ENCODE peak calls at places on chromosomes 1 and 21, in seven cellular contexts. A is left ventricle myocardium inferior, K is neural progenitor cell, Q is breast epithelium, E is fibroblast of the aortic adventitia, P is BE2C, C is HL-60. T is an unnamed sample.

GRCh38 chr1:86466986-86467385 is 1.7 kb upstream of the CLCA1 start:
- DNase-seq in A (no peak), K (no peak), Q (no peak), E (peak), P (no peak), C (no peak), T (no peak)

GRCh38 chr21:18147678-18148077 is 97.0 kb upstream of the CHODL start:
- DNase-seq in A (no peak), K (no peak), Q (no peak), E (no peak), P (no peak), C (no peak), T (peak)

GRCh38 chr1:25112400-25112799 is 119.9 kb downstream of the SYF2 start:
- DNase-seq in A (no peak), K (no peak), Q (no peak), E (no peak), P (no peak), C (peak), T (no peak)

GRCh38 chr1:56317722-56318121 is 261.6 kb downstream of the PLPP3 start:
- DNase-seq in A (no peak), K (no peak), Q (no peak), E (no peak), P (no peak), C (no peak), T (no peak)

GRCh38 chr1:47434051-47434842 is 3.6 kb upstream of the FOXD2 start:
- DNase-seq in A (peak), K (peak), Q (peak), E (peak), P (peak), C (peak), T (peak)

GRCh38 chr1:202184750-202185460 is 8.7 kb upstream of the LGR6 start:
- DNase-seq in A (peak), K (peak), Q (peak), E (peak), P (peak), C (peak), T (peak)

GRCh38 chr1:18470650-18471355 is 9.9 kb upstream of the KLHDC7A start:
- DNase-seq in A (no peak), K (no peak), Q (no peak), E (no peak), P (no peak), C (no peak), T (no peak)

GRCh38 chr1:151511636-151512215 is 539 bp downstream of the CGN start:
- DNase-seq in A (no peak), K (peak), Q (peak), E (no peak), P (peak), C (peak), T (no peak)

GRCh38 chr1:36055706-36056105 is 28.2 kb upstream of the TEKT2 start:
- DNase-seq in A (no peak), K (no peak), Q (no peak), E (no peak), P (no peak), C (peak), T (no peak)
- TF ChIP-seq CTCF in A (no peak), K (no peak), Q (no peak), E (no peak), P (no peak), C (no peak), T (no peak)

DNA sequence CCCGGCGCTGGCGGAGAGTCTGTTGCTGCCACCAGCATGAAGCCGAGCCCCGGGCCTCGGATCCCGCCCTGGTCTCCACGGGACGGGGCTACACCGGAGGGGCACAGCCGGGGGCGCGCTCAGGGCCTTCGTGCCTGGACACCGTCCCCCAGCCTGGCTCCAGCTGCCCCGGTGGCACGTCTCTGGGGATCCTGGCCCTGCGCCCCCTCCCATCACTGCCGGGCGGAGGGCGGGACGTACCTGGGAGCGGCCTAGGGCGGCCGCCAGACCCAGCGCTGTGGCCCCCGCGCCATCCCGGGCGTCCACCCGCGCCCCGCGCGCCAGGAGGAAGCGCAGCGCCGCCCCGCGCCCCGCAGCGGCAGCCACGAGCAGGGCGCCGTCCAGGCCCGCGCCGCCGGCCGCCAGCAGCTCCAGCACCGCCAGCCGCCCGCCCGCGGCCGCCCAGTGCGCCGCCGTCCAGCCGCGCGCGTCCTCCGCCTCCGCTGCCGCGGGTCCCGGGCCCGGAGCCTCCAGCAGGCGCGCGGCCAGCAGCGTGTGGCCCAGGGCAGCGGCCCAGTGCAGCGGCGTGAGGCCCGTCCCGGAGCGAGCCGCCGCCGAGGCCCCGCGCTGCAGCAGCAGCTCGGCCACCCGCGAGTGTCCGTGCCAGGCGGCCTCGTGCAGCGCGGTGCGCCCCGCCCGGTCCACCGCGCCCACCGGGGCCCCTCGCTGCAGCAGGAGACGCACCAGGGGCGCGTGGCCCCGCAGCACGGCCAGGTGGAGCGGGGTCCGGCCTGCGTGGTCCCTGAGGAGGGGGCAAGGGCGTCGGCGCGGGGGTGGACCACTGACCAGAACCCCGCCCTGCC is 1.0 kb downstream of the ANKRD65 start:
- DNase-seq in A (no peak), K (peak), Q (no peak), E (no peak), P (no peak), C (no peak), T (no peak)
- H3K4me3 ChIP-seq in A (peak), K (no peak), Q (peak), E (no peak), P (no peak), C (no peak), T (peak)

GRCh38 chr1:59569198-59569597 is 245.6 kb upstream of the HOOK1 start:
- DNase-seq in A (no peak), K (no peak), Q (no peak), E (no peak), P (no peak), C (no peak), T (no peak)

GRCh38 chr1:59570524-59570923 is 244.2 kb upstream of the HOOK1 start:
- DNase-seq in A (no peak), K (no peak), Q (no peak), E (no peak), P (no peak), C (peak), T (peak)

GRCh38 chr1:59564192-59564891 is 250.4 kb upstream of the HOOK1 start:
- DNase-seq in A (no peak), K (no peak), Q (no peak), E (peak), P (no peak), C (no peak), T (no peak)

GRCh38 chr1:59565611-59566410 is 248.9 kb upstream of the HOOK1 start:
- DNase-seq in A (no peak), K (no peak), Q (no peak), E (no peak), P (no peak), C (no peak), T (peak)

DNA sequence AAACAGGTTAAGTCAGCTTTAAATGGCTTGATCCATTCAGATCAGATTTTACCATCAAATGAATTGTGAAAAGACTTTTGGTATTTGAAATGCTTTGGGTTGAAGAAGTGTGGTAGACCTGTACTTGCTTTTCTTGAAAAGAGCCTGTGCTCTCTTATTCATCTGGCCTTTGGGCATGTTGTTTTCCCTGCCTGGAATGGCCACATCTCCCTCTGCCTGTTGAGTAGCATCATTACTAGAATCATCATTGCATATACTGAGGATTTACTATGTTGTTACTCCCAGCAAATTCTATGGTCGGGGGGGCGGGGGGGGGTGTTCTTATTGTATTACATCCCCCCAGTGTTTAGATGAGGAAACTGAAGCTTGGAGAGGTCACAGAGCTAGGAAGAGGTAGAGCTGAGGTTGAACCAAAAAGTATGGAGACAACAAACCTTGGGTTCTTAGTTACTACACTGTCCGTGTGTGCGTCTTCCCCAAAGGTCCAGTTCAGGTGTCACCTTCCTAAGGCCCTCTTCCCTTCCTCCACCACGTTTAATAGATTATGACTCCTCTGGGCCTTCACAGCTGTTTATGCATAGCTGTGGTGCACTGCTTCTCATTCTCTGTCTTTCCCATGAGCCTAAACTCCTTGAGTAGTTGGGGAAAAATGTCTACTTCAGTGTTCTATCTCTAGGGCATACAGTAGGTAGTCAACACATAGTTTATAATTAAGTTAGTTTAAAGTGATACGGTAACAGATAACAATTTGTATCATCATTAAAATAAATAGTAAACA is 246.4 kb upstream of the HOOK1 start:
- DNase-seq in A (no peak), K (no peak), Q (no peak), E (peak), P (no peak), C (no peak), T (peak)
- TF ChIP-seq CTCF in A (peak), K (peak), Q (no peak), E (no peak), P (peak), C (no peak), T (peak)

DNA sequence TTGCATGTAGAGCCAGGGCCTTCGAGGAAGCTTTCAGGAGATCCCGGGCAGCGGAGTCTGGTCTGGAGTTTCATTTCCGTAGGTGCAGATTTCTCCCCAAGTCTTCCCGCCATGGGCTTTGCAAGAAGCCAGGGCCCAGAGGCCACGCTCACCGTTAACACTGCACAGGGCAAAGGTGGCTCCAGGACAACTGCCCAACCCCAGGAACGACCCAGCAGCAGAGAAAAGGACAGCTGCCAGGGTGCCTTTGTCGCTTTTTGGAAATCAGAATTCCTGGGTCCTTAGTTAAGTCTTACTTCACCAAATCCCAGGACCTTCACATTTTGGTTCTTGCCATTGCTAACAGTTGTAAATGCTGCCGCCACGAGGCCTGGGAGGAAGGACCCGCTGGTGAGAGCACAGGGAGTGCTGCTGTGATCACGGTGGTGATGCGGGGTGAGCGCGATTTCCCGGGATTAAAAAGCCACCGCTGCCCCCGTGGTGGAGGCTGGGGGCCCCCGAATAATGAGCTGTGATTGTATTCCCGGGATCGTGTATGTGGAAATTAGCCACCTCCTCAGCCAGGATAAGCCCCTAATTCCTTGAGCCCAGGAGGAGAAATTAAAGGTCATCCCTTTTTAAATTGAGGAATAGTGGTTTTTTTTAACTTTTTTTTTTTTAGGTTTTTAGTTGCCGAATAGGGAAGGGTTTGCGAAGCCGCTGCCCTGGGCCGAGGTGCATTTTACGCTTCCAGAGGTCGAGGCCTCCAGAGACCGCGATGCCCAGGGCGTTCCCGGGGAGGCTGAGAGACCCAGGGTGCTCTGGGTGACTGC is 8.2 kb downstream of the SIM2 start:
- DNase-seq in A (no peak), K (peak), Q (no peak), E (peak), P (no peak), C (no peak), T (peak)
- H3K4me3 ChIP-seq in A (no peak), K (peak), Q (no peak), E (no peak), P (no peak), C (no peak), T (no peak)

DNA sequence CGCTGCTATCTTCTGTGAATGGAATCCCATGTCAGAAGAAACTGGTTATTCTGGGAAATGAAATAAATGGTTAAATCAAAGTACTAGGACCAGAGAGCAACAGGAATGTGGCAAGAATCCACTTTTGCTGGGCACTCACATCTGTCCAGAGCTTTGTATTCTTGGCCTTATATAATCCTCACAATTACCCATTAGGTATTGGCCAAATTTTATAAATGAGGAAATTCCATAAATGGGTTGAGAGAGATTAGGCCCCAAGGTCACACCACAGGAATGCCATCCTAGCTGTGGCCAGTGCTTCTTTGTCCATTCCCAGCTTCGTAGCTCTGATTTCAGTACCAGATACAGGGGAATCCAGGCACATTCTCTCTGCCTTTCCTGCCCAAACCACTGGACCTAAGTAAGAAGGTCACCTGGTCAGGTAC is 76.1 kb upstream of the HOOK1 start:
- DNase-seq in A (no peak), K (no peak), Q (no peak), E (peak), P (no peak), C (no peak), T (peak)
- TF ChIP-seq CTCF in A (no peak), K (no peak), Q (no peak), E (no peak), P (no peak), C (no peak), T (no peak)

GRCh38 chr1:67685067-67685557 is at the start of gene GADD45A:
- DNase-seq in A (peak), K (peak), Q (peak), E (peak), P (peak), C (peak), T (peak)

GRCh38 chr1:67683306-67683705 is 1.7 kb upstream of the GADD45A start:
- DNase-seq in A (no peak), K (no peak), Q (no peak), E (peak), P (no peak), C (no peak), T (peak)

GRCh38 chr1:67684526-67685066 is 405 bp upstream of the GADD45A start:
- DNase-seq in A (no peak), K (no peak), Q (no peak), E (peak), P (no peak), C (no peak), T (no peak)

GRCh38 chr1:67682659-67683197 is 2.3 kb upstream of the GADD45A start:
- DNase-seq in A (no peak), K (no peak), Q (no peak), E (peak), P (no peak), C (no peak), T (peak)

DNA sequence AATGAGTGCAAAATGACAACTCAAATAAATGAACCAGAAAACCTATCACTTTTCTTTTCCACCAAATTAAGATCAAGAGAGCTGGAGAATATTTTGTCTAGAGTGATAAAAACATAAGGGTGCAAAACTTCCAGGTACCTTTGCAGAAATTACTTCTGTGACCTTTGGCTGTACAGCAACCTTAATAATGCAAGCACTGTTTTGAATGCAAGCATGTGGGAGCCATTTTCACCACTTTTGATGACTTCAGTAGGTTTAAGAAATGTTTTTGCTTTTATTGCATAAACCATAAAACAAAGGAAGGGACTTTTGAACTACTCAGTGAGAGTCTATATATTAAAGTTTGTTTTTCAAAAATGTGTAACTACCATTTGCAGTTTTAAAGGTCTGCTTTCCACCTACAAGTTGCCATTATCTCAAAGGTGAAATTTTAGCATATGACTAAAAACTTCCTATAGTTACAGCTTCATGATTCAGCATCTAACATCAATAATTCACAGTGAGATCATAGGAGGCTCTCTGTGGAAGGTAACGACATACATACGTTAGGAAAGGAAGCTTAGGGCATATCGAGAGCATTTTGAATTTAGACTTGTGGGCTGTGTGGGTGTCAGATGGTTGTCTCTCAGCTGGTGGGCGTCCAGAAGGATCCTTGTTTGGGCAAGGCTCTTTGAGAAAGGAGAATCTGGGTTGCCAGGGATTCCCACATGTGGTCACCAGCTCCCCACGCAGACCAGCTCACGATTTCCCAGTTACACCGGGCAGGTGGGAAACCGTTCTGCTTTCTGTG is 1.1 kb upstream of the GADD45A start:
- DNase-seq in A (no peak), K (no peak), Q (no peak), E (peak), P (no peak), C (no peak), T (no peak)
- H3K4me3 ChIP-seq in A (peak), K (no peak), Q (peak), E (peak), P (peak), C (no peak), T (peak)

DNA sequence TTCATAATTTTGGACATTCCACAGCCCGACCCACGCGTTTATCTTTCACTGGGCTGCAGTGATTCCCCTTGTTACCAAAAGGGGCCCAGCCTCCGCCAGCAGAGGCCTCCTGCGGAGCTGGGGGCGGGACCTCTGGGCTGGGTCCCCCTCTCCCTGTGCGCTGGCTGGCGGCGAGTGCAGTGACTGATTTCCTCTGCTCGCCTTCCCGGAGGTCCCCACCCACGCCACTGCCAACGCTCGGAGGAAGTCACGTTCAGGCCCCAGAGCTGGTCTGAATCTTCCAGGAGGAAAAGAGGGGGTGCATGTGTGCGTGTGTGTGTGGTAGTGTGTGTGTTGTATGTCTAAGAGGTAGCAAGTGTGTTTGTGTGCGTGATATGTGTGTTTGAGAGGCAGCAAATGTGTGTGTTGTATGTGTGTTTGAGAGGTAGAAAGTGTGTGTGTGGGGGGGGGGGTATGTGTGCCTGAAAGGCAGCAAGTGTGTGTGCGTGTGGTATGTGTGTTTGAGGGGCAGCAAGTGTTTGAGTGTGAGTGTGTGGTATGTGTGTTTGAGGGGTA is 35.0 kb upstream of the JAK1 start:
- DNase-seq in A (peak), K (peak), Q (no peak), E (peak), P (no peak), C (no peak), T (peak)
- TF ChIP-seq CTCF in A (peak), K (no peak), Q (no peak), E (no peak), P (no peak), C (no peak), T (peak)

DNA sequence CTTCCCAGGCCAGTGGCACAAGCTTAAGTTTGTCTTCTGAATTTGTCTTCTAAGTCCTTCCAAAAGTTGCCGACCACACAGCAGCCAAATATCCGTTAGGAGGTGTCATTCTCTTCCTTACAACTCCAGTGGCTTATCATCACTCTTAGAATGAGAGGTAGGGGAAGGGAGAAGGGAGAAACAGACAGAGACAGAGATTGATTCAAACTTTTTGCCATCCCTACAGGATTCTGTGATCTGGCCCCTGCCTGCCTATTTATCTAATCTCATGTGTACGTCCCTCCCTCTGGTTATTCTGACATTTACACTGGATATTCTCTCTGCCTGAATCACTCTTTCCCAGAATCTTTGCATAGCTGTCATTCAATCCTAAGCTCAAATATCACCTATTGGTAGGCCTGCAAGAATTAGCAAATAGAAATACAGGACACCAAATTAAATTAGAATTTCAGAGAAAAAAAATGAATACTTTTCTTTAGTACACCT is 488 bp upstream of the GNL2 start:
- DNase-seq in A (no peak), K (no peak), Q (no peak), E (no peak), P (no peak), C (no peak), T (no peak)
- H3K4me3 ChIP-seq in A (peak), K (peak), Q (peak), E (peak), P (peak), C (peak), T (peak)